ENCODE peak calls at places on chromosomes 5 and 9, in four cellular contexts. O is endodermal cell; B is SW480; Z is activated CD8-positive, alpha-beta memory T cell treated with anti-CD3 and anti-CD28 coated beads, Interleukin-2, amount 50 U/mL, for 4 hours. K is an unnamed sample.

GRCh38 chr5:140324834-140325195 is 21.6 kb downstream of the HBEGF start:
- DNase-seq in Z (no peak), O (no peak), B (no peak), K (no peak)

GRCh38 chr5:91586232-91586631 is 203.1 kb upstream of the ARRDC3 start:
- DNase-seq in Z (no peak), B (no peak), O (no peak), K (no peak)

GRCh38 chr5:93578179-93578812 is 2.7 kb downstream of the NR2F1-AS1 start:
- DNase-seq in O (no peak), B (no peak), Z (no peak), K (no peak)

GRCh38 chr9:38285236-38285635 is 107.3 kb upstream of the ALDH1B1 start:
- DNase-seq in O (no peak), B (no peak), Z (no peak), K (no peak)

GRCh38 chr5:120405923-120406322 is 58.2 kb upstream of the PRR16 start:
- DNase-seq in O (no peak), B (no peak), Z (no peak), K (no peak)

GRCh38 chr5:6899215-6899614 is 186.0 kb downstream of the TENT4A start:
- DNase-seq in Z (no peak), O (no peak), B (no peak), K (no peak)

GRCh38 chr5:40605295-40605958 is 74.3 kb upstream of the PTGER4 start:
- DNase-seq in Z (no peak), O (no peak), B (no peak), K (no peak)

GRCh38 chr9:113463418-113464285 is at the start of gene RGS3:
- DNase-seq in O (peak; percentile 94), Z (no peak), B (peak; percentile 82), K (no peak)

GRCh38 chr5:179825655-179826182 is 5.0 kb downstream of the SQSTM1 start:
- DNase-seq in Z (no peak), B (peak; percentile 86), O (no peak), K (no peak)

GRCh38 chr5:130528474-130528873 is 624.2 kb downstream of the CHSY3 start:
- DNase-seq in B (no peak), Z (no peak), O (no peak), K (no peak)

GRCh38 chr5:13566903-13567339 is 377.6 kb downstream of the DNAH5 start:
- DNase-seq in Z (no peak), B (peak; percentile 64), O (no peak), K (no peak)

GRCh38 chr9:8696536-8696935 is 897.0 kb upstream of the DMAC1 start:
- DNase-seq in O (no peak), Z (no peak), B (no peak), K (no peak)

GRCh38 chr9:130946778-130947617 is 8.0 kb upstream of the FIBCD1 start:
- DNase-seq in B (peak; percentile 97), Z (no peak), O (no peak), K (no peak)

GRCh38 chr5:157271740-157272271 is 5.9 kb downstream of the CYFIP2 start:
- DNase-seq in O (no peak), B (no peak), Z (peak; percentile 75), K (peak; percentile 74)